ENCODE peak calls at places on chromosome 5, in eight cellular contexts. One of them, this sample, is unnamed.

GRCh38 chr5:148176480-148176879 is 8.1 kb downstream of the SPINK14 start:
- DNase-seq in IMR-90: no peak
- DNase-seq in uterus: no peak
- DNase-seq in thyroid gland: no peak
- DNase-seq in ovary: no peak
- DNase-seq in A549: no peak
- DNase-seq in sigmoid colon: no peak
- DNase-seq in spleen: no peak
- DNase-seq in this sample: no peak

GRCh38 chr5:127556609-127557348 is 39.3 kb downstream of the PRRC1 start:
- DNase-seq in IMR-90: no peak
- DNase-seq in uterus: no peak
- DNase-seq in thyroid gland: no peak
- DNase-seq in ovary: no peak
- DNase-seq in A549: no peak
- DNase-seq in sigmoid colon: no peak
- DNase-seq in spleen: no peak
- DNase-seq in this sample: no peak

GRCh38 chr5:167012281-167013034 is 1279.0 kb upstream of the WWC1 start:
- DNase-seq in IMR-90: no peak
- DNase-seq in uterus: no peak
- DNase-seq in thyroid gland: no peak
- DNase-seq in ovary: no peak
- DNase-seq in A549: no peak
- DNase-seq in sigmoid colon: no peak
- DNase-seq in spleen: no peak
- DNase-seq in this sample: no peak

GRCh38 chr5:73985145-73985544 is 359.1 kb downstream of the ARHGEF28 start:
- DNase-seq in IMR-90: peak
- DNase-seq in uterus: no peak
- DNase-seq in thyroid gland: peak
- DNase-seq in ovary: no peak
- DNase-seq in A549: peak
- DNase-seq in sigmoid colon: no peak
- DNase-seq in spleen: no peak
- DNase-seq in this sample: no peak

GRCh38 chr5:156497816-156498215 is 170.9 kb downstream of the SGCD start:
- DNase-seq in IMR-90: peak
- DNase-seq in uterus: no peak
- DNase-seq in thyroid gland: no peak
- DNase-seq in ovary: no peak
- DNase-seq in A549: no peak
- DNase-seq in sigmoid colon: no peak
- DNase-seq in spleen: no peak
- DNase-seq in this sample: no peak

GRCh38 chr5:59600153-59600552 is 293.4 kb downstream of the PDE4D start:
- DNase-seq in IMR-90: no peak
- DNase-seq in uterus: no peak
- DNase-seq in thyroid gland: no peak
- DNase-seq in ovary: no peak
- DNase-seq in A549: no peak
- DNase-seq in sigmoid colon: no peak
- DNase-seq in spleen: no peak
- DNase-seq in this sample: no peak

GRCh38 chr5:117652001-117652639 is 1077.5 kb upstream of the SEMA6A start:
- DNase-seq in IMR-90: peak
- DNase-seq in uterus: no peak
- DNase-seq in thyroid gland: no peak
- DNase-seq in ovary: no peak
- DNase-seq in A549: no peak
- DNase-seq in sigmoid colon: no peak
- DNase-seq in spleen: no peak
- DNase-seq in this sample: no peak

GRCh38 chr5:179549973-179550510 is 312 bp upstream of the RUFY1 start:
- DNase-seq in IMR-90: no peak
- DNase-seq in uterus: no peak
- DNase-seq in thyroid gland: no peak
- DNase-seq in ovary: no peak
- DNase-seq in A549: no peak
- DNase-seq in sigmoid colon: no peak
- DNase-seq in spleen: peak
- DNase-seq in this sample: no peak

GRCh38 chr5:151122828-151123227 is 34.8 kb downstream of the ANXA6 start:
- DNase-seq in IMR-90: no peak
- DNase-seq in uterus: no peak
- DNase-seq in thyroid gland: no peak
- DNase-seq in ovary: no peak
- DNase-seq in A549: no peak
- DNase-seq in sigmoid colon: no peak
- DNase-seq in spleen: no peak
- DNase-seq in this sample: no peak

GRCh38 chr5:151126199-151126645 is 31.4 kb downstream of the ANXA6 start:
- DNase-seq in IMR-90: peak
- DNase-seq in uterus: peak
- DNase-seq in thyroid gland: peak
- DNase-seq in ovary: peak
- DNase-seq in A549: peak
- DNase-seq in sigmoid colon: peak
- DNase-seq in spleen: peak
- DNase-seq in this sample: peak

GRCh38 chr5:151125421-151125820 is 32.2 kb downstream of the ANXA6 start:
- DNase-seq in IMR-90: no peak
- DNase-seq in uterus: no peak
- DNase-seq in thyroid gland: no peak
- DNase-seq in ovary: no peak
- DNase-seq in A549: no peak
- DNase-seq in sigmoid colon: no peak
- DNase-seq in spleen: no peak
- DNase-seq in this sample: no peak

GRCh38 chr5:151121652-151122051 is 35.9 kb downstream of the ANXA6 start:
- DNase-seq in IMR-90: no peak
- DNase-seq in uterus: no peak
- DNase-seq in thyroid gland: no peak
- DNase-seq in ovary: no peak
- DNase-seq in A549: no peak
- DNase-seq in sigmoid colon: no peak
- DNase-seq in spleen: no peak
- DNase-seq in this sample: no peak

DNA sequence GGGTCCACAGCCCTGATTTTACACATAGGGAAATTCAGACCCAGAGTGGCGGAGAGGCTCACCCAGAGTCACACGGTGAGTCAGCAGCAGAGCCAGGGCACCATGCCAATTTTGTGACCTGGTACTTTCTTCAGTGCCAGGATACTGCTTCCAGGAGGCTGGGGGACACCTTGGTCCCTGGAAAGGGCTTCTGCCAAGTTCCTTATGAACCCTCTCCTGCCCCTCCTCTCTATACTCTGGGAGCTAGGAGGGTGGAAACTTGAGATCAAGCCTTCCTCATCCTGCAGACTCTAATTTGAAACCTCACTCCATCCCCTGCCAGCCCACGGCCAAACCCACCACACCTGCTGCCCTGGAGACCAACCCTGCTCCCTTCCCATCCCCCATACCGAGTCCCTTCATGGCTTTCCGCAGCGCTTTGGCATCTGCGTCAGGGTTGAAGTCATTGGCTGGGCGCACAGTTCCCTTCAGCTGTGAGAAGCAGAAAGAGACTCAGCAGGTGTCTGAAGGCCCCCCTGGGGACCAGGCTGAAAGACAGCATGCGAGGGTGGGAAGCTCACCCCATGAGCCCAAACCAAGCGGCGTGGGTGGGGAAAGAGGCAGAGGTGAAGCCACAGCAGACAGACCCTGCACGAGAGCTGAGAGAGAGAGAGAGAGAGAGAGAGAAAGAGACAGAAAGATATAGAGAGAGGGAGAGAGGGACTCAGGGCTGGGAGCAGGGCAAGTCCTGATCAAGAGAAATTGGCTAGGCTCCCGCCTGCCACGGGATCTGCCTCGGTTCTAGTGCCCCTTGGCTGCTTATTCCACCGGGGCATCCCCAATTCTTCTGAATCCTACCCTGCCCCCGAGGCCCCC is 33.5 kb downstream of the ANXA6 start:
- DNase-seq in IMR-90: peak
- DNase-seq in uterus: peak
- DNase-seq in thyroid gland: peak
- DNase-seq in ovary: no peak
- DNase-seq in A549: peak
- DNase-seq in sigmoid colon: peak
- DNase-seq in spleen: peak
- DNase-seq in this sample: peak
- TF ChIP-seq POLR2A in IMR-90: no peak
- TF ChIP-seq POLR2A in uterus: no peak
- TF ChIP-seq POLR2A in thyroid gland: no peak
- TF ChIP-seq POLR2A in ovary: no peak
- TF ChIP-seq POLR2A in A549: no peak
- TF ChIP-seq POLR2A in sigmoid colon: no peak
- TF ChIP-seq POLR2A in spleen: no peak
- TF ChIP-seq POLR2A in this sample: no peak

GRCh38 chr5:139695183-139695573 is 47.0 kb downstream of the CXXC5 start:
- DNase-seq in IMR-90: no peak
- DNase-seq in uterus: no peak
- DNase-seq in thyroid gland: no peak
- DNase-seq in ovary: no peak
- DNase-seq in A549: no peak
- DNase-seq in sigmoid colon: no peak
- DNase-seq in spleen: no peak
- DNase-seq in this sample: no peak

GRCh38 chr5:139696167-139696893 is 48.2 kb downstream of the CXXC5 start:
- DNase-seq in IMR-90: no peak
- DNase-seq in uterus: no peak
- DNase-seq in thyroid gland: no peak
- DNase-seq in ovary: no peak
- DNase-seq in A549: no peak
- DNase-seq in sigmoid colon: peak
- DNase-seq in spleen: peak
- DNase-seq in this sample: no peak

GRCh38 chr5:139699352-139699751 is 51.2 kb downstream of the CXXC5 start:
- DNase-seq in IMR-90: no peak
- DNase-seq in uterus: no peak
- DNase-seq in thyroid gland: no peak
- DNase-seq in ovary: no peak
- DNase-seq in A549: no peak
- DNase-seq in sigmoid colon: peak
- DNase-seq in spleen: no peak
- DNase-seq in this sample: no peak

GRCh38 chr5:139698461-139699146 is 50.5 kb downstream of the CXXC5 start:
- DNase-seq in IMR-90: peak
- DNase-seq in uterus: peak
- DNase-seq in thyroid gland: peak
- DNase-seq in ovary: peak
- DNase-seq in A549: no peak
- DNase-seq in sigmoid colon: peak
- DNase-seq in spleen: peak
- DNase-seq in this sample: no peak

DNA sequence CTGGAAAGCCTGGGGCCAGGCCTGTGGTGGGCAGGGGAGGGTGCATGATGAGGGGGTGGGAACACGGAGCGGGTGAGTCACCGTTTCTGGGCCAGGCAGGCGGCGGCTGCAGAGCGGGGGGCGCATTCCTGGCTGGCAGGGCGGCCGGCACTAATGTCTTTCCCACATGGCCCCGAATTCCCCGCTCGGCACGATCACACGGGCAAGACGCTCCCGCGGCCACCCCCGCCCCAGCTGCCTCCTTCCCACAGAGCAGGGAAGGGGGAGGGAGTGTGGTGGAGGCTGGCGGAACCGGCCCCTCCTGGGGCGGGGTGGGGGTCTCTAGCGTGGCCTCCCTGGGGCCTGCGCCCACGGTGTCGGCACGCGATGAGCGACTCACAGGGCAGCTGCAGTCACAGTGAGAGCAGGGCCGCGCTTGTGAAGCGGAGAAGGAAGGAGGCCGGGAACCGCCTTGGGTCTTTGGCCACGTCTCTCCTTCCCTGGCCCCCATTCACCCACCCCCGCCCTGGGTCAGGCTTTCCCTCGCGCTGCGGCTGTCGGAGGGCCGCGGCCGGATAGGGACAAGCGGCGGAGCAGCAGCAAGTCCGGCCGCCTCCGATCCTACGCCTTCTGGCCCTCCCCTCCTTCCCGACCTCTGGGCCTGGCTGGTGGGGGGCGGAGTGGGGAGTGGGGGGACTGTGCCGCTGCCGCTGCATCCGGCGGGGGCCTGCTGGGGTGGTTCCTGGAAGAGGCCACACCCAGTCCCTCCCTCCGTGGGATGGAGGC is 48.9 kb downstream of the CXXC5 start:
- DNase-seq in IMR-90: peak
- DNase-seq in uterus: peak
- DNase-seq in thyroid gland: peak
- DNase-seq in ovary: peak
- DNase-seq in A549: no peak
- DNase-seq in sigmoid colon: peak
- DNase-seq in spleen: peak
- DNase-seq in this sample: peak
- TF ChIP-seq POLR2A in IMR-90: peak
- TF ChIP-seq POLR2A in uterus: no peak
- TF ChIP-seq POLR2A in thyroid gland: no peak
- TF ChIP-seq POLR2A in ovary: no peak
- TF ChIP-seq POLR2A in A549: no peak
- TF ChIP-seq POLR2A in sigmoid colon: no peak
- TF ChIP-seq POLR2A in spleen: no peak
- TF ChIP-seq POLR2A in this sample: no peak

GRCh38 chr5:149273950-149274349 is 2.3 kb downstream of the AFAP1L1 start:
- DNase-seq in IMR-90: no peak
- DNase-seq in uterus: no peak
- DNase-seq in thyroid gland: no peak
- DNase-seq in ovary: no peak
- DNase-seq in A549: no peak
- DNase-seq in sigmoid colon: peak
- DNase-seq in spleen: no peak
- DNase-seq in this sample: no peak

GRCh38 chr5:149271195-149271716 is 403 bp upstream of the AFAP1L1 start:
- DNase-seq in IMR-90: no peak
- DNase-seq in uterus: no peak
- DNase-seq in thyroid gland: no peak
- DNase-seq in ovary: no peak
- DNase-seq in A549: peak
- DNase-seq in sigmoid colon: no peak
- DNase-seq in spleen: no peak
- DNase-seq in this sample: peak

GRCh38 chr5:149268928-149269557 is 2.6 kb upstream of the AFAP1L1 start:
- DNase-seq in IMR-90: peak
- DNase-seq in uterus: no peak
- DNase-seq in thyroid gland: no peak
- DNase-seq in ovary: no peak
- DNase-seq in A549: peak
- DNase-seq in sigmoid colon: no peak
- DNase-seq in spleen: no peak
- DNase-seq in this sample: no peak

GRCh38 chr5:149273237-149273636 is 1.6 kb downstream of the AFAP1L1 start:
- DNase-seq in IMR-90: no peak
- DNase-seq in uterus: no peak
- DNase-seq in thyroid gland: no peak
- DNase-seq in ovary: no peak
- DNase-seq in A549: no peak
- DNase-seq in sigmoid colon: no peak
- DNase-seq in spleen: no peak
- DNase-seq in this sample: no peak

GRCh38 chr5:149271717-149272558 is at the start of gene AFAP1L1:
- DNase-seq in IMR-90: peak
- DNase-seq in uterus: peak
- DNase-seq in thyroid gland: peak
- DNase-seq in ovary: peak
- DNase-seq in A549: peak
- DNase-seq in sigmoid colon: peak
- DNase-seq in spleen: peak
- DNase-seq in this sample: peak
- TF ChIP-seq POLR2A in IMR-90: no peak
- TF ChIP-seq POLR2A in uterus: peak
- TF ChIP-seq POLR2A in thyroid gland: peak
- TF ChIP-seq POLR2A in ovary: no peak
- TF ChIP-seq POLR2A in A549: peak
- TF ChIP-seq POLR2A in sigmoid colon: no peak
- TF ChIP-seq POLR2A in spleen: no peak
- TF ChIP-seq POLR2A in this sample: peak

DNA sequence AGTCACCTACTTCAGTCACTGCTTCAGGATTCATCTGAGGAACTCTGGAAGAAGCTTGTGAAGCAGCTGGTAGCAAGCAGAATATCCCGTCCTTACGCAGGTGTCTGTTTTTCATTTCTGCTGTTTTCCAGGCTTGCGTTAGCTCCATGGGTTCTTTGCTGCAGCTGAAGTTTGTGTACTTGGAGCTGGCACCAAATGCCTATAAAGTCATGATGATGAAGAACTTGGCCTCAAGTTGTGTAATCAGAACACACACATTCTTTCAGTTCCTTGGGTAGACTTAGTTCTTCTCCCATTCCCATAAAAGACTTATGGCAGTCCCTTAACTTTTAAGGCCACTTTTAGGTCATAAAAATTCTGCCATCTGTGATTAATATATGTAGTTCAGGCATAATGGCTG is 116.7 kb downstream of the LRRC70 start:
- DNase-seq in IMR-90: no peak
- DNase-seq in uterus: no peak
- DNase-seq in thyroid gland: no peak
- DNase-seq in ovary: no peak
- DNase-seq in A549: no peak
- DNase-seq in sigmoid colon: peak
- DNase-seq in spleen: no peak
- DNase-seq in this sample: no peak
- TF ChIP-seq POLR2A in IMR-90: no peak
- TF ChIP-seq POLR2A in uterus: no peak
- TF ChIP-seq POLR2A in thyroid gland: no peak
- TF ChIP-seq POLR2A in ovary: no peak
- TF ChIP-seq POLR2A in A549: no peak
- TF ChIP-seq POLR2A in sigmoid colon: no peak
- TF ChIP-seq POLR2A in spleen: no peak
- TF ChIP-seq POLR2A in this sample: no peak